ENCODE peak calls at places on chromosomes 6 and 20, in nine cellular contexts. T, G, R, E, A, K, M, Z and H are unnamed samples.

GRCh38 chr6:133894795-133895401 is 6.0 kb downstream of the TCF21 start:
- DNase-seq in G (no peak), T (no peak), E (no peak), R (no peak), A (peak), M (no peak), Z (no peak), K (no peak), H (no peak)

GRCh38 chr6:166733900-166734299 is 106.8 kb upstream of the RPS6KA2 start:
- DNase-seq in A (no peak), K (no peak), T (no peak), G (no peak), Z (no peak), R (no peak), M (no peak), E (no peak), H (no peak)

GRCh38 chr20:45320948-45321595 is 13.0 kb upstream of the MATN4 start:
- DNase-seq in Z (peak), M (no peak), G (no peak), A (no peak), K (no peak), R (no peak), E (no peak), T (no peak), H (no peak)

GRCh38 chr6:26215200-26216014 is 128.2 kb downstream of the HFE start:
- DNase-seq in G (no peak), E (no peak), K (no peak), A (peak), T (no peak), M (no peak), R (no peak), Z (no peak), H (no peak)

GRCh38 chr6:22124756-22125155 is 172.1 kb downstream of the PRL start:
- DNase-seq in A (no peak), E (no peak), M (no peak), R (no peak), T (no peak), G (no peak), K (no peak), Z (no peak), H (no peak)

GRCh38 chr20:50371878-50372769 is 138.1 kb upstream of the PTPN1 start:
- DNase-seq in A (peak), T (no peak), E (no peak), M (no peak), Z (no peak), R (no peak), K (no peak), G (no peak), H (no peak)

GRCh38 chr6:3341467-3341866 is 82.7 kb downstream of the PSMG4 start:
- DNase-seq in E (peak), Z (no peak), R (no peak), K (no peak), M (peak), G (peak), T (no peak), A (peak), H (peak)

GRCh38 chr20:34834459-34834893 is 9.0 kb upstream of the NCOA6 start:
- DNase-seq in Z (no peak), M (no peak), E (no peak), K (no peak), A (peak), R (peak), G (no peak), T (no peak), H (peak)

GRCh38 chr6:68575765-68576439 is 59.2 kb upstream of the ADGRB3 start:
- DNase-seq in E (no peak), A (no peak), K (no peak), T (no peak), Z (no peak), G (no peak), R (no peak), M (no peak), H (peak)

GRCh38 chr6:78770766-78771165 is 96.6 kb upstream of the IRAK1BP1 start:
- DNase-seq in A (no peak), M (no peak), Z (no peak), T (no peak), R (no peak), K (no peak), E (no peak), G (no peak), H (no peak)

GRCh38 chr20:20241966-20242365 is 125.9 kb upstream of the INSM1 start:
- DNase-seq in Z (no peak), M (no peak), T (no peak), R (no peak), E (no peak), G (no peak), A (no peak), K (no peak), H (no peak)

GRCh38 chr6:87714093-87714809 is 12.2 kb upstream of the AKIRIN2 start:
- DNase-seq in T (no peak), Z (peak), R (no peak), M (no peak), A (peak), G (no peak), E (peak), K (no peak), H (no peak)

GRCh38 chr20:14800743-14801425 is 463.5 kb upstream of the FLRT3 start:
- DNase-seq in Z (no peak), K (no peak), R (no peak), E (no peak), M (no peak), G (no peak), A (no peak), T (no peak), H (no peak)

GRCh38 chr6:148427333-148427732 is 84.7 kb downstream of the SASH1 start:
- DNase-seq in E (no peak), R (no peak), K (no peak), M (no peak), Z (no peak), G (no peak), A (peak), T (no peak), H (no peak)

GRCh38 chr6:153117986-153118886 is 12.8 kb downstream of the RGS17 start:
- DNase-seq in E (peak), A (peak), Z (peak), R (peak), M (no peak), K (no peak), G (peak), T (peak), H (no peak)

GRCh38 chr20:10059006-10059405 is 24.2 kb downstream of the ANKEF1 start:
- DNase-seq in E (no peak), T (no peak), K (no peak), R (no peak), Z (no peak), A (no peak), G (no peak), M (no peak), H (no peak)

GRCh38 chr6:135129139-135129867 is 51.8 kb upstream of the MYB start:
- DNase-seq in A (no peak), R (no peak), T (no peak), G (no peak), M (no peak), E (no peak), K (no peak), Z (no peak), H (no peak)

GRCh38 chr20:37755665-37756064 is 61.8 kb downstream of the CTNNBL1 start:
- DNase-seq in Z (no peak), E (no peak), A (no peak), M (no peak), G (no peak), R (no peak), T (peak), K (no peak), H (no peak)
- TF ChIP-seq CTCF in Z (no peak), E (peak), A (no peak), M (no peak), G (no peak), R (no peak), T (no peak), K (no peak), H (no peak)

DNA sequence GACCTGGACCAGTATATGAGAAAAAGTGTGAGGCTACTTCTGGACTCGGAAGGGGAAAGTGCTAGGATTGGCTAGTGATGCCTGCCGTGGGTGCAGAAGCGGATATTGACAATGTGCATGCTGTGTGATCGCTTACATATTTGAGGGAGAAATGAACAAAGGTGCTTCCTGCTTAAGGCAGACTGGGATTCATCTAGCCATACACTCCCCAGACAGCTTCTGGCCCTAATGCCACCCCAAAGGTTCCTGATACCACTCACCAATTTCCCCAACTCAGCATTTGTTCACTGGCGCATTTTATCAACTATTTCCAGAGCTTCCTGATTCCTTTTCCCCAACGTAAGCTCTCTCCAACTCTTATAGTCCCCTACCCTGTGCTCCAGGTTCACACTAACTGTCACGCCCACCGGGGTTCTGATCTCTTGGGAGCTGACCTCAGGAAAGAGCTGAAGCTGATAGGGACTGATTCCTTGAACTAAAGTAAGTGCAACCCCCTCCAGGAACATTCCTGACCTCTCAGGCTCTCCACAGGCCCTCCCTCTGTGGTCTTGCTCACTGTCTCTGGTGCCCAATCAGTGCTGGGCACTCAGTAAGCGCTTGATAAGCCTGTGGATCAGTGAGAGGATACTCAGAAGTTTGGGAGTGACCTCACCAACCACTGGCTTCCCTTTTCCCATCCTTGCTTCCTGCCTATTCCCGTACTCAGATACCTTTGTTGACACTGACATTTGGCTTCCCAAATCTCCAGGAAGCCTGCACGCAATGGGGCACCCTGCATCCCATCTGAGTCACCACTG is 73.3 kb downstream of the MRPL14 start:
- DNase-seq in K (no peak), R (no peak), T (peak), A (peak), M (no peak), Z (no peak), G (peak), E (peak), H (no peak)
- H3K4me3 ChIP-seq in K (no peak), R (no peak), T (no peak), A (no peak), M (no peak), Z (no peak), G (no peak), E (no peak), H (no peak)

GRCh38 chr20:8360035-8360434 is 228.0 kb downstream of the PLCB1 start:
- DNase-seq in M (no peak), T (no peak), E (no peak), R (no peak), Z (no peak), G (no peak), K (no peak), A (no peak), H (no peak)

GRCh38 chr20:8361779-8362178 is 229.7 kb downstream of the PLCB1 start:
- DNase-seq in E (no peak), R (no peak), Z (no peak), K (no peak), G (no peak), M (no peak), T (no peak), A (no peak), H (no peak)

GRCh38 chr20:8363970-8364733 is 232.1 kb downstream of the PLCB1 start:
- DNase-seq in G (no peak), R (no peak), Z (no peak), A (no peak), E (no peak), T (no peak), M (no peak), K (no peak), H (no peak)

GRCh38 chr20:8362457-8362856 is 230.4 kb downstream of the PLCB1 start:
- DNase-seq in R (no peak), G (no peak), T (no peak), E (no peak), Z (no peak), A (no peak), M (no peak), K (no peak), H (no peak)

DNA sequence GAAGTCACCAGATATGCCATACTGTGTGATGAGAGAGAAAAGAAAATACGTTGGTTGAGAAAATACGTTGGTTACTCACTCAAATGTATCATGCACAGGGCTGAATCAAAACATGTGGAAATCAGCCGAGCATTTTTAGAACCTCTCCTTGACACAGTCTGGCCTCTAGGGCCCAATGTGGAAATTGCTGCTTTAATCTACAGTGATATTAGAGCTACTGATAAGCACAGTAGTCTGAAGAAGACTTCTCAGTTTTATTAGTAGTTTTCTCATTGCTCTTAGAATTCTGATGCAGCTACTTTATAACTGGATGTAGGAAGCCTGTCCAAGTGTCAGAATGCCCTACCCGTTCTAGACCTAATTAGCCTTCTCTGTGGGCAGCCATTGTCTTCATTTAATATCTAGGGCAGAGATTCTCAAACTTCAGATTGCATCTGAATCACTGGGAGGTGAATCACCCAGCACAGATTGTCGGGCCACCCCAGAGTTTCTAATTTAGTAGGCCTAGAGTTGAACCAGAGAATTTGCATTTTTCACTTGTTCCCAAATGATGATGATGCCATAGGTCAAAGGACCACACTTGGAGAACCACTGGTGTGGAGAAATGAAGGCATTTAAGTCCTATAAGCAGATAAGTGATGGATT is 229.1 kb downstream of the PLCB1 start:
- DNase-seq in K (no peak), E (peak), Z (no peak), G (no peak), A (peak), R (no peak), M (no peak), T (no peak), H (no peak)
- TF ChIP-seq CTCF in K (no peak), E (peak), Z (no peak), G (no peak), A (no peak), R (no peak), M (no peak), T (no peak), H (peak)

GRCh38 chr20:6048391-6048790 is 5.5 kb downstream of the LRRN4 start:
- DNase-seq in E (no peak), T (no peak), A (no peak), Z (no peak), M (no peak), G (no peak), R (no peak), K (no peak), H (no peak)

GRCh38 chr20:6053776-6054688 is at the start of gene LRRN4:
- DNase-seq in K (peak), T (peak), G (no peak), R (no peak), A (peak), Z (no peak), E (no peak), M (no peak), H (no peak)

GRCh38 chr20:6055161-6055783 is 1.4 kb upstream of the LRRN4 start:
- DNase-seq in T (no peak), M (no peak), G (no peak), A (no peak), E (no peak), K (no peak), R (no peak), Z (no peak), H (no peak)

GRCh38 chr20:6053064-6053775 is 640 bp downstream of the LRRN4 start:
- DNase-seq in T (no peak), A (no peak), Z (no peak), G (no peak), R (no peak), E (no peak), K (no peak), M (no peak), H (no peak)

DNA sequence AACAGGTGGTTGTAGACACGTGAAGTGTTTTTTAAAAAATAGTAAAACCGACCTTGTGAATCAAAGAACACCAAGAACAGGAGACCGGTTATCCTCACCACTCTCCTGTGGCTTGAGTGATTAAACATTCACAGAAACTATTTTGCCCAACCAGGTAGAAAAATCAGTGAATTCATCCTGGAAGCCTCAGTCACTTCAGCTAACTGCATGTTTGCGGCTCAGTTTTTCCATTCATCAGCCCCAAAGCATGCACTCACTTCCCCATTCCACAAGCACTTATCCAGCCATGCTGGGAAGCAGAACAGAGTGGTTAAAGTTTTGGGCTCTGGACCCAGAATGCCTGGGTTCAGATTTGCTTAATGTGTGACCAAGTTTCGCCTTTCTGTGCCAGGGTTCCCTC is 2.4 kb downstream of the LRRN4 start:
- DNase-seq in K (no peak), M (no peak), T (no peak), E (peak), A (peak), R (no peak), G (peak), Z (no peak), H (peak)
- H3K4me3 ChIP-seq in K (peak), M (no peak), T (peak), E (peak), A (peak), R (no peak), G (peak), Z (no peak), H (peak)

GRCh38 chr6:34455831-34456230 is 10.0 kb upstream of the PACSIN1 start:
- DNase-seq in G (no peak), T (no peak), Z (no peak), A (no peak), K (no peak), E (no peak), R (no peak), M (no peak), H (no peak)
- TF ChIP-seq CTCF in G (no peak), T (no peak), Z (no peak), A (no peak), K (no peak), E (no peak), R (no peak), M (no peak), H (no peak)

DNA sequence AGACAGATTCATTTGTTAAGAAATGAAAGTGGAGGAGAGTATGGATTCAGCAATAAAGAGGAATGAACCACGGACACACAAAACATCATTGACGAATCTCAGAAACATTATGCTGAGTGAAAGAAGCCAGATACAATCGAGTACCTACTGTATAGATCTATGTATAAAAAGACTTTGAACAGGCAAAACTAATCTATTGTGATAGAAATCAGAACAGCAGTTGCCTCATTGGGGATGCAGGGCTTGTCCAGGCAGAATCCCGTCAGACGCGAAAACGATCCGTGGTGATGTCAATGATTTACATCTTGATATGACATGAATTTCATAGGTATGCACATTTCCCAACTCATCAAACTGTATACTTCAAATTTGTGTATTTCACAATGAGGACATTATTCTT is 265.2 kb downstream of the CBLN4 start:
- DNase-seq in M (no peak), R (no peak), K (no peak), E (no peak), T (no peak), Z (no peak), A (no peak), G (no peak), H (no peak)
- H3K4me3 ChIP-seq in M (no peak), R (no peak), K (no peak), E (no peak), T (no peak), Z (no peak), A (no peak), G (no peak), H (no peak)